ENCODE peak calls at places on chromosomes 2 and 18, in seven cellular contexts. O, I, W, U, Y, N and F are unnamed samples.
A peak's percentile ranks its signal among the peaks of the same experiment; 100 is the strongest.

GRCh38 chr2:145597011-145597410 is 1077.1 kb upstream of the ZEB2 start:
- DNase-seq in O (no peak), N (peak; percentile 23), Y (no peak), W (no peak), I (no peak), U (no peak), F (no peak)

GRCh38 chr2:74138952-74139323 is 8.8 kb downstream of the BOLA3 start:
- DNase-seq in N (no peak), Y (no peak), I (no peak), W (no peak), O (no peak), U (no peak), F (no peak)

GRCh38 chr2:150977296-150977695 is 284.4 kb downstream of the RBM43 start:
- DNase-seq in N (peak; percentile 18), I (no peak), Y (peak; percentile 68), W (no peak), O (no peak), U (no peak), F (no peak)

GRCh38 chr18:519019-519879 is 18.7 kb upstream of the COLEC12 start:
- DNase-seq in I (no peak), Y (no peak), U (no peak), W (peak; percentile 71), N (no peak), O (peak; percentile 63), F (no peak)

GRCh38 chr2:78417355-78417754 is 608.1 kb upstream of the REG3G start:
- DNase-seq in Y (no peak), I (no peak), U (no peak), O (no peak), N (no peak), W (no peak), F (no peak)

GRCh38 chr2:105541189-105542050 is 142.6 kb upstream of the FHL2 start:
- DNase-seq in I (no peak), Y (no peak), O (no peak), U (no peak), N (peak; percentile 94), W (no peak), F (no peak)

GRCh38 chr2:60551241-60552095 is 2.0 kb downstream of the BCL11A start:
- DNase-seq in W (peak; percentile 41), N (peak; percentile 67), I (no peak), U (peak; percentile 56), O (no peak), Y (peak; percentile 77), F (peak; percentile 51)

GRCh38 chr2:96608459-96609455 is 29.4 kb downstream of the KANSL3 start:
- DNase-seq in U (no peak), N (no peak), W (no peak), O (no peak), I (no peak), Y (no peak), F (no peak)

GRCh38 chr2:175600024-175600831 is 401.8 kb downstream of the LNPK start:
- DNase-seq in N (peak; percentile 71), U (no peak), O (peak; percentile 34), I (no peak), W (no peak), Y (no peak), F (no peak)

GRCh38 chr2:163659224-163659623 is 76.6 kb downstream of the FIGN start:
- DNase-seq in N (peak; percentile 86), Y (no peak), O (no peak), U (no peak), W (no peak), I (no peak), F (no peak)

GRCh38 chr2:227761734-227762476 is 16.2 kb downstream of the SCYGR8 start:
- DNase-seq in O (no peak), I (no peak), N (no peak), Y (no peak), W (no peak), U (no peak), F (no peak)

GRCh38 chr2:96945011-96945410 is 41.4 kb downstream of the FAM178B start:
- DNase-seq in U (no peak), Y (no peak), O (no peak), I (no peak), W (no peak), N (no peak), F (no peak)

GRCh38 chr2:124810132-124810531 is 785.0 kb downstream of the CNTNAP5 start:
- DNase-seq in I (peak; percentile 9), Y (no peak), O (no peak), W (no peak), U (peak; percentile 9), N (peak; percentile 1), F (no peak)

GRCh38 chr2:85019121-85019520 is 48.2 kb downstream of the KCMF1 start:
- DNase-seq in N (peak; percentile 83), I (no peak), U (no peak), W (no peak), O (no peak), Y (no peak), F (no peak)

GRCh38 chr2:85017436-85018048 is 46.6 kb downstream of the KCMF1 start:
- DNase-seq in U (no peak), O (no peak), I (no peak), Y (no peak), W (no peak), N (no peak), F (no peak)

GRCh38 chr2:85012855-85013254 is 41.9 kb downstream of the KCMF1 start:
- DNase-seq in I (no peak), Y (no peak), U (no peak), O (no peak), N (no peak), W (no peak), F (no peak)

GRCh38 chr2:85018049-85018447 is 47.1 kb downstream of the KCMF1 start:
- DNase-seq in Y (no peak), N (no peak), W (no peak), O (no peak), U (no peak), I (no peak), F (no peak)

DNA sequence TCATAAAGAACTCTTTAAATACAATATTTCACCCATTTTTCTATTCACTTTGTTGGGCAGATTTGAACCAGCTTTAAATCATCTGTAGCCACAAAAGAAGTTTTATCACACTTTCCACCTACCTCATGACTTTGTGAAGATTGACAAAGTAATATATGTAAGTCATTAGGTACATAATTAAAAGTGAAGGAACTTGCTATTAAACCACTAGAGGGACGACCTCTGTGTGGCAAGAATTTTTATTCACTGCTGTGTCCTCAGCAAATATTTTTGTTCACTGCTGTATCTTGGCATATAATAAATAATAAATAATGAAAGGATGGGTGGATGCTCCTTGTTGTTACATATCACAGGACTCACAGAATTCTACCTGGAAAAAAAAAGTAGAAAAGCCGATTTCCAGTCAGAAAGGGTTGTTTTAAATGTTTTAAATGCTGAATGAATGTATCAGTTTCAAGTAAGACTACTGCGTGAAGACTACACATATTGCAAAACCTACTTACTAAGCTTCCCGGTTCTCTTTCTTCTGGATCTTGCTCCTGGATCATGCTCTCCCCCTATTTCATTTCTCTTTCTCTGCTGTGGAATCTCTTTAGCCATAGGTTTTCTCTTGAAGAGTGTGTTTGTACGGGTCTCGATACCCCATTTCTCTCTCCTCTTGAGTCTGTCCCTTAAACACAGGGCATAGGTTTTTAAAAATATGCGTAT is 44.8 kb downstream of the KCMF1 start:
- DNase-seq in U (no peak), I (no peak), O (no peak), Y (no peak), W (no peak), N (no peak), F (no peak)
- TF ChIP-seq CTCF in U (no peak), I (peak; percentile 30), O (no peak), Y (no peak), W (peak; percentile 10), N (no peak), F (no peak)

GRCh38 chr2:9738062-9738717 is 105.1 kb upstream of the TAF1B start:
- DNase-seq in I (no peak), N (no peak), Y (no peak), O (no peak), U (no peak), W (no peak), F (no peak)

GRCh38 chr2:9738718-9739496 is 104.4 kb upstream of the TAF1B start:
- DNase-seq in U (peak; percentile 8), Y (no peak), W (no peak), N (no peak), I (no peak), O (no peak), F (no peak)

GRCh38 chr2:9736008-9736407 is 105.2 kb upstream of the YWHAQ start:
- DNase-seq in U (no peak), Y (no peak), I (no peak), W (no peak), N (no peak), O (no peak), F (no peak)

GRCh38 chr2:9735335-9735734 is 104.5 kb upstream of the YWHAQ start:
- DNase-seq in Y (no peak), N (no peak), I (no peak), W (no peak), O (no peak), U (no peak), F (no peak)

GRCh38 chr2:9737053-9737875 is 106.0 kb upstream of the TAF1B start:
- DNase-seq in N (no peak), I (no peak), W (no peak), Y (no peak), U (peak; percentile 48), O (no peak), F (no peak)
- TF ChIP-seq CTCF in N (no peak), I (no peak), W (no peak), Y (no peak), U (peak; percentile 56), O (no peak), F (no peak)

GRCh38 chr2:109028280-109028679 is 39.3 kb upstream of the EDAR start:
- DNase-seq in Y (no peak), O (no peak), N (no peak), I (no peak), U (no peak), W (no peak), F (no peak)
- TF ChIP-seq CTCF in Y (no peak), O (no peak), N (no peak), I (no peak), U (no peak), W (no peak), F (no peak)

GRCh38 chr2:215311625-215312394 is at the start of gene ATIC:
- DNase-seq in U (peak; percentile 97), I (peak; percentile 81), O (peak; percentile 97), Y (peak; percentile 98), W (peak; percentile 92), N (peak; percentile 97), F (peak; percentile 86)
- TF ChIP-seq CTCF in U (no peak), I (no peak), O (peak; percentile 26), Y (no peak), W (no peak), N (no peak), F (no peak)